ENCODE peak calls at places on chromosomes 11 and 22, in seven cellular contexts. P is GM10248, L is mesothelial cell of epicardium, V is body of pancreas, A is endothelial cell, W is WTC11, F is bronchial epithelial cell. M is an unnamed sample.

GRCh38 chr11:101915811-101916291 is 471 bp downstream of the ANGPTL5 start:
- DNase-seq in P (peak; percentile 31), L (no peak), V (no peak), A (no peak), W (no peak), F (peak; percentile 47), M (peak; percentile 25)

GRCh38 chr11:57241311-57241972 is 4.4 kb upstream of the APLNR start:
- DNase-seq in P (no peak), L (no peak), V (no peak), A (no peak), W (no peak), F (no peak), M (no peak)

GRCh38 chr11:112962854-112963367 is 1.7 kb downstream of the NCAM1 start:
- DNase-seq in P (peak; percentile 12), L (peak; percentile 31), V (peak; percentile 22), A (peak; percentile 44), W (peak; percentile 52), F (no peak), M (peak; percentile 19)

GRCh38 chr11:95338430-95338991 is 107.5 kb upstream of the SESN3 start:
- DNase-seq in P (no peak), L (peak; percentile 27), V (no peak), A (no peak), W (no peak), F (no peak), M (no peak)

GRCh38 chr22:43228330-43228729 is 41.4 kb upstream of the TTLL12 start:
- DNase-seq in P (peak; percentile 45), L (no peak), V (no peak), A (peak; percentile 64), W (peak; percentile 84), F (no peak), M (peak; percentile 44)

GRCh38 chr11:86695391-86695790 is 23.0 kb upstream of the ME3 start:
- DNase-seq in P (no peak), L (no peak), V (no peak), A (no peak), W (no peak), F (no peak), M (no peak)

GRCh38 chr11:96263361-96263763 is 79.6 kb downstream of the MAML2 start:
- DNase-seq in P (no peak), L (no peak), V (no peak), A (no peak), W (no peak), F (peak; percentile 96), M (no peak)

GRCh38 chr22:39938509-39938908 is 21.7 kb upstream of the TMA7B start:
- DNase-seq in P (no peak), L (no peak), V (no peak), A (no peak), W (no peak), F (no peak), M (no peak)

GRCh38 chr22:43118953-43119458 is 8.5 kb downstream of the BIK start:
- DNase-seq in P (peak; percentile 72), L (no peak), V (no peak), A (no peak), W (no peak), F (no peak), M (peak; percentile 66)

GRCh38 chr11:73141309-73142127 is 600 bp downstream of the FCHSD2 start:
- DNase-seq in P (peak; percentile 69), L (peak; percentile 61), V (peak; percentile 64), A (peak; percentile 74), W (peak; percentile 69), F (peak; percentile 22), M (peak; percentile 77)

GRCh38 chr11:95266751-95267374 is 35.9 kb upstream of the SESN3 start:
- DNase-seq in P (no peak), L (no peak), V (no peak), A (no peak), W (no peak), F (no peak), M (no peak)

GRCh38 chr11:97856666-97857065 is 1164.1 kb upstream of the CNTN5 start:
- DNase-seq in P (no peak), L (no peak), V (no peak), A (no peak), W (no peak), F (no peak), M (no peak)

GRCh38 chr11:34151166-34151565 is 45.7 kb downstream of the NAT10 start:
- DNase-seq in P (no peak), L (no peak), V (no peak), A (no peak), W (no peak), F (no peak), M (no peak)

GRCh38 chr11:94501522-94501921 is 7.7 kb downstream of the ANKRD49 start:
- DNase-seq in P (no peak), L (no peak), V (no peak), A (no peak), W (no peak), F (no peak), M (no peak)

GRCh38 chr11:113477321-113477720 is 2.1 kb upstream of the DRD2 start:
- DNase-seq in P (no peak), L (no peak), V (no peak), A (no peak), W (peak; percentile 58), F (no peak), M (no peak)

GRCh38 chr22:40021401-40022000 is 26.7 kb downstream of the FAM83F start:
- DNase-seq in P (no peak), L (peak; percentile 16), V (no peak), A (no peak), W (no peak), F (no peak), M (no peak)

GRCh38 chr11:9565822-9566560 is 7.5 kb upstream of the WEE1 start:
- DNase-seq in P (peak; percentile 72), L (no peak), V (peak; percentile 30), A (no peak), W (peak; percentile 19), F (peak; percentile 100), M (peak; percentile 76)

GRCh38 chr11:6225896-6226295 is 8.5 kb downstream of the FHIP1B start:
- DNase-seq in P (no peak), L (no peak), V (no peak), A (no peak), W (no peak), F (no peak), M (no peak)

GRCh38 chr11:15897211-15897960 is 459.0 kb downstream of the SOX6 start:
- DNase-seq in P (no peak), L (no peak), V (no peak), A (no peak), W (no peak), F (peak; percentile 43), M (no peak)

GRCh38 chr11:86219291-86220193 is 25.0 kb upstream of the EED start:
- DNase-seq in P (peak; percentile 34), L (no peak), V (no peak), A (no peak), W (no peak), F (no peak), M (no peak)

GRCh38 chr11:70064011-70064725 is 13.9 kb upstream of the ANO1 start:
- DNase-seq in P (no peak), L (no peak), V (no peak), A (no peak), W (no peak), F (no peak), M (no peak)

GRCh38 chr11:57547854-57548377 is 10.5 kb downstream of the SMTNL1 start:
- DNase-seq in P (peak; percentile 78), L (no peak), V (peak; percentile 28), A (no peak), W (no peak), F (no peak), M (peak; percentile 74)

GRCh38 chr11:86047275-86047991 is 21.5 kb downstream of the PICALM start:
- DNase-seq in P (no peak), L (no peak), V (no peak), A (no peak), W (no peak), F (peak; percentile 84), M (no peak)

GRCh38 chr11:113132001-113132400 is 170.8 kb downstream of the NCAM1 start:
- DNase-seq in P (no peak), L (no peak), V (no peak), A (no peak), W (no peak), F (no peak), M (no peak)

GRCh38 chr22:36350751-36351594 is 36.8 kb downstream of the MYH9 start:
- DNase-seq in P (no peak), L (no peak), V (peak; percentile 59), A (no peak), W (no peak), F (peak; percentile 51), M (no peak)
- TF ChIP-seq CTCF in P (no peak), L (no peak), V (no peak), A (no peak), W (no peak), F (peak; percentile 17), M (no peak)

DNA sequence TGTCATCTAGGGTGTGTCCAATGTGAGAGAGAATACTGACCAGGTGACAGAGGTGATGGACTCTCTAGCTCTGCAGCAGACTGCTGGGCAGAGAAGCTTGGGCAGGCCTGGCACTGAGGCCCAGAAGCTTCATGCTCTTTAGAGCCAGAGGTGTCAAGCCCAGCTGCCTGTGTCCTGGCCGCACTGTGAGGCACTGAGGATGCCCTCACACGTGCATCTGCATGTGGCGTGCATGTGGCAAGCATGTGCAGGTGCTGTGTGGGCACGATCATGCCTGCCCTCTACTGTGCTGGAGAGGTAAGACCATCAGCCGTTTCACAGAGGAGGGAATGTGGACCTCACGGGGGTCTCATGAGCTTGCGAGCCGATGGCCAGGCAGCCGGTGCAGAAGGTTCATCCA is 15.8 kb upstream of the TXNRD2 start:
- DNase-seq in P (no peak), L (no peak), V (no peak), A (no peak), W (no peak), F (no peak), M (no peak)
- TF ChIP-seq CTCF in P (no peak), L (no peak), V (no peak), A (no peak), W (no peak), F (no peak), M (no peak)

DNA sequence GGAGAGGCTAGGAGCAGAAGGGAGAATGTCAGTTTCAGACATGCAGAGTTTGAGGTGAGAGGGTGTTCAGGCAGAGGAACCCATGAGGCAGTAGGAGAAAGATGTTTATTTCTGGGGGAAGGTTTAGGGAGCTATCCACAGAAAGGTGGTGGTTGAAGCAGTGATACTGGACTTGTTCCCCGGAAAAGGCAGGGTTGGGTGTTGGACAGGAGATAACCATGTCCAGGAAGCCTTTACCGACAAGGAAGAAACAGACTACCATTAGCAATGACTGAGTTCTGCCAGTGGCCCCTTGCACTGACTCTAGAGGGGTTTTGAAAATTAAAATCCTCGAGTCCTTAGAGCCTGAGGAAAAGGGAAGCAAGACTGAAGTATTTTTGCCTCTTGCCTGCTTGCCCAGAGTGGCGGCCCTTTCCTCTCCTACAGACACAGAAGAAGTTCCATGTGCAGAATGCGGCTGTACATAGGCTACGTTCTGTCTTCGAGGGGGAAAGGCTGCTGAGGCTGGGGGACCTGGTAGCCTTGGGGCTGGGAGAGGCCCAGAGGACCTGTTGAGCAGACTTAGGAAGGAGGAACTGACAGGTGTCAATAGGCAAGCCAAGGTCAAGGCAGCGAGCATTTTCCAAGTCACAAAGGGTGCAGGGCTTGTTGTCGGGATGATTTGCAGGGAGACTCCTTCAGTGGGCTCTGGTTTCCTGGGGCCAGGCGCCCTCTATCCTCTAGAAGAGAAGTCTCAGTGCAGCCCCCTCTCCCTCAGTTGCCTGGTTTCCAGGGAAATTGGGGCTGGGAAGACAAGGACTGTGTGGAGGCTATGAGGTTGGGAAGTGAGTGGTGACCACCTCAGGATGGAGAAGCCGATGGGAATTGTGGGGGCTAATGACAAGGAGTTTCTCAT is 146.7 kb downstream of the LDLRAD3 start:
- DNase-seq in P (no peak), L (no peak), V (no peak), A (no peak), W (no peak), F (no peak), M (no peak)
- TF ChIP-seq CTCF in P (no peak), L (no peak), V (no peak), A (no peak), W (no peak), F (no peak), M (no peak)

GRCh38 chr11:68009391-68010000 is 631 bp upstream of the ALDH3B1 start:
- DNase-seq in P (no peak), L (no peak), V (peak; percentile 56), A (no peak), W (no peak), F (no peak), M (peak; percentile 58)
- TF ChIP-seq CTCF in P (peak; percentile 46), L (no peak), V (peak; percentile 39), A (no peak), W (no peak), F (no peak), M (no peak)

M was measured in GM20000.